ENCODE peak calls at places on chromosomes 16 and 17, in seven cellular contexts. One of them, this sample, is unnamed.

GRCh38 chr16:70493863-70494770 is 29.2 kb downstream of the COG4 start:
- DNase-seq in progenitor cell of endocrine pancreas: no peak
- DNase-seq in upper lobe of right lung: no peak
- DNase-seq in fibroblast of lung: no peak
- DNase-seq in adrenal gland: no peak
- DNase-seq in MM.1S: peak; percentile 36
- DNase-seq in AG09309: no peak
- DNase-seq in this sample: no peak

GRCh38 chr17:17994271-17994670 is 21.6 kb downstream of the DRC3 start:
- DNase-seq in adrenal gland: peak; percentile 49
- DNase-seq in AG09309: no peak
- DNase-seq in upper lobe of right lung: no peak
- DNase-seq in MM.1S: no peak
- DNase-seq in fibroblast of lung: peak; percentile 38
- DNase-seq in progenitor cell of endocrine pancreas: no peak
- DNase-seq in this sample: no peak

GRCh38 chr16:30982548-30983288 is 2.3 kb upstream of the HSD3B7 start:
- DNase-seq in AG09309: no peak
- DNase-seq in progenitor cell of endocrine pancreas: no peak
- DNase-seq in adrenal gland: no peak
- DNase-seq in fibroblast of lung: no peak
- DNase-seq in MM.1S: no peak
- DNase-seq in upper lobe of right lung: no peak
- DNase-seq in this sample: no peak

GRCh38 chr17:80796430-80796861 is 195.2 kb upstream of the CHMP6 start:
- DNase-seq in upper lobe of right lung: no peak
- DNase-seq in progenitor cell of endocrine pancreas: no peak
- DNase-seq in fibroblast of lung: peak; percentile 85
- DNase-seq in AG09309: no peak
- DNase-seq in adrenal gland: no peak
- DNase-seq in MM.1S: no peak
- DNase-seq in this sample: no peak

GRCh38 chr17:66459811-66460270 is 157.4 kb downstream of the PRKCA start:
- DNase-seq in MM.1S: no peak
- DNase-seq in upper lobe of right lung: no peak
- DNase-seq in fibroblast of lung: peak; percentile 100
- DNase-seq in progenitor cell of endocrine pancreas: no peak
- DNase-seq in AG09309: peak; percentile 98
- DNase-seq in adrenal gland: peak; percentile 90
- DNase-seq in this sample: no peak

GRCh38 chr17:12180644-12181261 is 160.1 kb downstream of the MAP2K4 start:
- DNase-seq in progenitor cell of endocrine pancreas: no peak
- DNase-seq in upper lobe of right lung: no peak
- DNase-seq in fibroblast of lung: peak; percentile 80
- DNase-seq in AG09309: peak; percentile 17
- DNase-seq in adrenal gland: peak; percentile 51
- DNase-seq in MM.1S: peak; percentile 44
- DNase-seq in this sample: peak; percentile 19

GRCh38 chr17:48486557-48486956 is 44.3 kb downstream of the HOXB1 start:
- DNase-seq in adrenal gland: no peak
- DNase-seq in upper lobe of right lung: no peak
- DNase-seq in MM.1S: no peak
- DNase-seq in fibroblast of lung: peak; percentile 97
- DNase-seq in progenitor cell of endocrine pancreas: no peak
- DNase-seq in AG09309: peak; percentile 87
- DNase-seq in this sample: no peak

GRCh38 chr17:58614854-58615409 is 76.9 kb downstream of the TEX14 start:
- DNase-seq in upper lobe of right lung: no peak
- DNase-seq in adrenal gland: no peak
- DNase-seq in progenitor cell of endocrine pancreas: no peak
- DNase-seq in fibroblast of lung: no peak
- DNase-seq in MM.1S: no peak
- DNase-seq in AG09309: no peak
- DNase-seq in this sample: no peak

GRCh38 chr17:27256225-27257030 is 37.5 kb upstream of the WSB1 start:
- DNase-seq in MM.1S: no peak
- DNase-seq in AG09309: peak; percentile 77
- DNase-seq in progenitor cell of endocrine pancreas: no peak
- DNase-seq in fibroblast of lung: peak; percentile 96
- DNase-seq in upper lobe of right lung: no peak
- DNase-seq in adrenal gland: no peak
- DNase-seq in this sample: no peak

GRCh38 chr16:30372037-30372712 is 1.9 kb upstream of the TBC1D10B start:
- DNase-seq in fibroblast of lung: no peak
- DNase-seq in AG09309: no peak
- DNase-seq in MM.1S: no peak
- DNase-seq in progenitor cell of endocrine pancreas: no peak
- DNase-seq in adrenal gland: no peak
- DNase-seq in upper lobe of right lung: no peak
- DNase-seq in this sample: no peak

GRCh38 chr17:36978810-36979584 is 30.2 kb downstream of the AATF start:
- DNase-seq in fibroblast of lung: peak; percentile 11
- DNase-seq in AG09309: no peak
- DNase-seq in progenitor cell of endocrine pancreas: no peak
- DNase-seq in upper lobe of right lung: no peak
- DNase-seq in adrenal gland: no peak
- DNase-seq in MM.1S: no peak
- DNase-seq in this sample: no peak

GRCh38 chr16:48284772-48285409 is 37.6 kb upstream of the ABCC11 start:
- DNase-seq in progenitor cell of endocrine pancreas: no peak
- DNase-seq in fibroblast of lung: no peak
- DNase-seq in MM.1S: peak; percentile 55
- DNase-seq in upper lobe of right lung: no peak
- DNase-seq in AG09309: no peak
- DNase-seq in adrenal gland: no peak
- DNase-seq in this sample: no peak

GRCh38 chr16:88810868-88811599 is 694 bp downstream of the APRT start:
- DNase-seq in progenitor cell of endocrine pancreas: peak; percentile 42
- DNase-seq in fibroblast of lung: peak; percentile 82
- DNase-seq in adrenal gland: peak; percentile 86
- DNase-seq in MM.1S: peak; percentile 63
- DNase-seq in upper lobe of right lung: peak; percentile 92
- DNase-seq in AG09309: no peak
- DNase-seq in this sample: no peak

GRCh38 chr16:88810166-88810867 is 1.4 kb downstream of the APRT start:
- DNase-seq in fibroblast of lung: no peak
- DNase-seq in upper lobe of right lung: peak; percentile 63
- DNase-seq in MM.1S: no peak
- DNase-seq in adrenal gland: no peak
- DNase-seq in AG09309: no peak
- DNase-seq in progenitor cell of endocrine pancreas: no peak
- DNase-seq in this sample: no peak

GRCh38 chr16:88813396-88814143 is 1.8 kb upstream of the APRT start:
- DNase-seq in progenitor cell of endocrine pancreas: no peak
- DNase-seq in MM.1S: no peak
- DNase-seq in AG09309: no peak
- DNase-seq in adrenal gland: no peak
- DNase-seq in upper lobe of right lung: no peak
- DNase-seq in fibroblast of lung: no peak
- DNase-seq in this sample: no peak

GRCh38 chr16:88811600-88811849 is 203 bp downstream of the APRT start:
- DNase-seq in MM.1S: no peak
- DNase-seq in upper lobe of right lung: no peak
- DNase-seq in adrenal gland: no peak
- DNase-seq in AG09309: no peak
- DNase-seq in fibroblast of lung: no peak
- DNase-seq in progenitor cell of endocrine pancreas: no peak
- DNase-seq in this sample: no peak

DNA sequence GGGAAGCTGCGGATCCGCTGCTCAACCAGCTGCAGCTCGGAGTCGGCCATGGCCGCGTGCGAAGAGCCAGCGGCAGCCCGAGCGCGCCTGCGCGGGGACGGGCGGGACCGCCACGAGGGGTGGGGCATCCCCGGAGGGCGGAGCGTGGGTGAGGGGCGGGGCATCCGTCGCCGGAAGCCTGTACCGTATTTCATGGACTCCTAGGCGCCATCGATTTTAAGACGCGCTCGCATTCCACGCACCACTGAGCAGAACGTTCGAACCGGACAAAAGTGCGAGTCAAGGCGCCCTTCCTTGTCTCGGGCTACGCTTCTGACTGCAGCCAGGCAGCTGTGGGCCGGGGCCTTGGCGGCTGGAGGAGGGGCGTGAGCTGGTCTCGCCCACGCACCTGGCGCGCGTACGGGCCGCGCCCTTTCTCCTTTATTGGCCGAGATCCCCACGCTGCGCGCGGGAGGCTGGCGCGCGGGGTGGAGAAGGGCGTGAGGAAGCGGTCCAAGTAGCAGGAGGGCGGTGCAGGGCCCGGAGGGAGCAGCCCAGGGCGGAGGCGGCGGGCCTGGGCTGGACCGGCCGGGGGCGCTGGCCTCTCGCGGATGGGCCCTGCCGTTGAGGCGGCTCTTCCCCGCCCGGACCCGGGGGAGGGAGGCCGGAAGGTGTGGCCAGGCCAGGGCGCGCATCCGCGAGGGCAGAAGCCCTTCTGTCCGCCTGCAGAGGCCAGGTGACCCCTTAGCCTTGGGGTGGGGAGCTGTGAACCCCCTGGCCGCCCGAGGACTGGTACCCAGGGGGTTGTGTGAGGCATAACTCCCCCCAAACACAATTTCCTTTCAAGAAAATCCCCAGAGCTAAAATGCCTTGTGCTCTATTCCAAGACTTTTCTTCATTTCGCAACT is at the start of gene APRT:
- DNase-seq in upper lobe of right lung: peak; percentile 98
- DNase-seq in AG09309: peak; percentile 79
- DNase-seq in adrenal gland: peak; percentile 96
- DNase-seq in progenitor cell of endocrine pancreas: peak; percentile 97
- DNase-seq in fibroblast of lung: peak; percentile 95
- DNase-seq in MM.1S: peak; percentile 74
- DNase-seq in this sample: peak; percentile 48
- TF ChIP-seq CTCF in upper lobe of right lung: peak; percentile 37
- TF ChIP-seq CTCF in AG09309: no peak
- TF ChIP-seq CTCF in adrenal gland: peak; percentile 31
- TF ChIP-seq CTCF in progenitor cell of endocrine pancreas: peak; percentile 43
- TF ChIP-seq CTCF in fibroblast of lung: peak; percentile 5
- TF ChIP-seq CTCF in MM.1S: no peak
- TF ChIP-seq CTCF in this sample: peak; percentile 13

GRCh38 chr17:47066841-47067682 is 88.0 kb upstream of the RPRML start:
- DNase-seq in AG09309: peak; percentile 71
- DNase-seq in adrenal gland: peak; percentile 87
- DNase-seq in progenitor cell of endocrine pancreas: peak; percentile 51
- DNase-seq in MM.1S: peak; percentile 91
- DNase-seq in upper lobe of right lung: peak; percentile 87
- DNase-seq in fibroblast of lung: peak; percentile 94
- DNase-seq in this sample: peak; percentile 85
- TF ChIP-seq CTCF in AG09309: peak; percentile 31
- TF ChIP-seq CTCF in adrenal gland: no peak
- TF ChIP-seq CTCF in progenitor cell of endocrine pancreas: peak; percentile 14
- TF ChIP-seq CTCF in MM.1S: peak; percentile 5
- TF ChIP-seq CTCF in upper lobe of right lung: no peak
- TF ChIP-seq CTCF in fibroblast of lung: peak; percentile 20
- TF ChIP-seq CTCF in this sample: no peak

DNA sequence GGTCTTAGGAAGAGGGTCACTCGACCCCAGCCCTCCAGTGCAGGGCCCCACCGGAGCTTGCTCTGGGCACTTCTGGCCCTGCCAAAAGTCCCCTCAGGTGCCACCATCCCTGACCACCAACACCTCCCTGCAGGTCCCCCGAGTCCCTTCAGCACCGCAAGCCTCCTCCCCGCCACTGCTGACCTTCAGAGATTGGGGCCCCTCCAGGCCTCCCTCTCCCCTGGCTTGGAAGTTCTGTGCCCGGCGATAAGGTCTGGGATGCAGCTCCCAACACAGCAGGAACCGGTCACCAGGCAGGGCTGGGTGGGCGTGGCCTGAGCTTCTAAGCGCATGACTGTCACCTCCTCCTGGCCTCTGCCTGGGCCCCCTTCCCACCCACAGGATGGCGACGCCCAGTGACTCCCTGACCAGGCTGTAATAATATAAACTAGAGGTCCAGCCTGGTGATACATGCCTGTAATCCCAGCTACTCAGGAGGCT is 11.2 kb downstream of the PIEZO1 start:
- DNase-seq in AG09309: no peak
- DNase-seq in progenitor cell of endocrine pancreas: no peak
- DNase-seq in adrenal gland: peak; percentile 66
- DNase-seq in MM.1S: no peak
- DNase-seq in upper lobe of right lung: peak; percentile 88
- DNase-seq in fibroblast of lung: peak; percentile 98
- DNase-seq in this sample: no peak
- TF ChIP-seq CTCF in AG09309: no peak
- TF ChIP-seq CTCF in progenitor cell of endocrine pancreas: no peak
- TF ChIP-seq CTCF in adrenal gland: no peak
- TF ChIP-seq CTCF in MM.1S: no peak
- TF ChIP-seq CTCF in upper lobe of right lung: no peak
- TF ChIP-seq CTCF in fibroblast of lung: no peak
- TF ChIP-seq CTCF in this sample: no peak

GRCh38 chr17:79304907-79305306 is 230.3 kb downstream of the ENGASE start:
- DNase-seq in progenitor cell of endocrine pancreas: no peak
- DNase-seq in upper lobe of right lung: no peak
- DNase-seq in adrenal gland: no peak
- DNase-seq in fibroblast of lung: no peak
- DNase-seq in MM.1S: no peak
- DNase-seq in AG09309: no peak
- DNase-seq in this sample: no peak
- TF ChIP-seq CTCF in progenitor cell of endocrine pancreas: no peak
- TF ChIP-seq CTCF in upper lobe of right lung: no peak
- TF ChIP-seq CTCF in adrenal gland: no peak
- TF ChIP-seq CTCF in fibroblast of lung: no peak
- TF ChIP-seq CTCF in MM.1S: no peak
- TF ChIP-seq CTCF in AG09309: no peak
- TF ChIP-seq CTCF in this sample: no peak

DNA sequence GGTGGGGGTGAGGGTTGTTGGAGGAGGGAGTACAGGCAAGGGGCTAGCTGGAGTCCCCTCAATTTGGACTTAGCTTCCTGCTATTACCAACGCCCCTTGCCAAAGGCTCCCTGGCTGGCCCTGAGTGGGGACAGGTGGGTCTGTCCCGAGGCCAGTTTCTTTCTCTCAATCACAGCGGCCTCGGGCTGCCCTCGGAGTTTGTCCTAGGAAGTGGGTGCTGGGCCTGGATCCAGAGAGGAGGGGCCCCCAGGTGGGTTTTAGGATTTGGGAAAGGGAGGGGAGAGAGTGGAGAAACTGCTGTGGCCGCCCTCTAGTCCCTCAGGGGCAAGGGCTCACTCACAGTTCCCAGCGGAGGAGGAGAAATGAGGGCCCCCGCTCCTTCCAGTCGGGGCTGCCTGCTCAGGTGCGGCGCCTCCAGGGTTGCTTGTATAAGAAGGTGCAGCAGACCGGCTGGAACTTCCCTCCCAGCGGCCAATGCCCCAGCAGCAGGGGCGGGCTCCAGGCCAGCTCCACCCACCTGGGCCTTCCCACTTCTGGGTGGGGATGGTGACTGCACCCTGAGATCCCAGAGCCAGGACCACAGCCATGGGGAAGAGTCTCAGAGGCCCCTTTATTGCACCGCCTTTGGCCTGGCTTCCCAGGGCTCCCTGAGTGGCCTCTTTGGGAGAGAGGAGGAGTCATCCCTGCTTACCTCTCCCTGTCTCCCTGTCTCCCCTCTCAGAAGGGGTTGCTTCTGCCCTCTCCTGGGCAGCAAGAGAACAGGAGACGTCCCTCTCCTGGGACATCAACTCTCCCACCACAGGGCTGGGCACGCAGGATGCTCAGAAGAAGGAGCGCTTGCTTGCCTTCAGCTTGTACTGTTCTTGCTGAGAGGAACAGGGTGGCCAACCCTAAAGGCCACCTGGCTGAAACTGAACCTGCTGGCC is 112.0 kb upstream of the SMURF2 start:
- DNase-seq in MM.1S: peak; percentile 74
- DNase-seq in progenitor cell of endocrine pancreas: peak; percentile 72
- DNase-seq in AG09309: peak; percentile 20
- DNase-seq in adrenal gland: no peak
- DNase-seq in upper lobe of right lung: peak; percentile 92
- DNase-seq in fibroblast of lung: peak; percentile 57
- DNase-seq in this sample: no peak
- TF ChIP-seq CTCF in MM.1S: peak; percentile 54
- TF ChIP-seq CTCF in progenitor cell of endocrine pancreas: peak; percentile 53
- TF ChIP-seq CTCF in AG09309: peak; percentile 65
- TF ChIP-seq CTCF in adrenal gland: no peak
- TF ChIP-seq CTCF in upper lobe of right lung: peak; percentile 32
- TF ChIP-seq CTCF in fibroblast of lung: peak; percentile 56
- TF ChIP-seq CTCF in this sample: peak; percentile 35

GRCh38 chr16:86252596-86252995 is 257.7 kb upstream of the FOXF1 start:
- DNase-seq in MM.1S: no peak
- DNase-seq in progenitor cell of endocrine pancreas: no peak
- DNase-seq in fibroblast of lung: peak; percentile 48
- DNase-seq in upper lobe of right lung: no peak
- DNase-seq in AG09309: no peak
- DNase-seq in adrenal gland: peak; percentile 8
- DNase-seq in this sample: no peak
- TF ChIP-seq CTCF in MM.1S: no peak
- TF ChIP-seq CTCF in progenitor cell of endocrine pancreas: peak; percentile 43
- TF ChIP-seq CTCF in fibroblast of lung: peak; percentile 54
- TF ChIP-seq CTCF in upper lobe of right lung: peak; percentile 50
- TF ChIP-seq CTCF in AG09309: peak; percentile 58
- TF ChIP-seq CTCF in adrenal gland: no peak
- TF ChIP-seq CTCF in this sample: peak; percentile 73